ENCODE peak calls at places on chromosomes 13 and 19, in seven cellular contexts. G is A549, K is SK-N-SH, U is GM12878, I is IMR-90, V is K562, N is HepG2. F is an unnamed sample.

GRCh38 chr13:27493981-27494380 is 43.6 kb upstream of the MTIF3 start:
- DNase-seq in G (no peak), K (no peak), U (no peak), I (no peak), V (no peak), N (no peak), F (no peak)

GRCh38 chr19:5005096-5005495 is 36.2 kb downstream of the KDM4B start:
- DNase-seq in G (no peak), K (no peak), U (no peak), I (no peak), V (no peak), N (no peak), F (no peak)

GRCh38 chr13:55815458-55816033 is 1325.2 kb upstream of the PRR20A start:
- DNase-seq in G (no peak), K (no peak), U (no peak), I (no peak), V (no peak), N (no peak), F (no peak)

GRCh38 chr19:850221-850978 is 1.7 kb upstream of the ELANE start:
- DNase-seq in G (peak), K (peak), U (no peak), I (peak), V (peak), N (no peak), F (no peak)

GRCh38 chr13:32142956-32143375 is 111.4 kb downstream of the FRY start:
- DNase-seq in G (no peak), K (peak), U (no peak), I (peak), V (no peak), N (peak), F (peak)

GRCh38 chr19:5154129-5154798 is 185.4 kb downstream of the KDM4B start:
- DNase-seq in G (peak), K (peak), U (no peak), I (no peak), V (peak), N (peak), F (no peak)

GRCh38 chr19:3132971-3133792 is 2.7 kb upstream of the GNA15 start:
- DNase-seq in G (no peak), K (peak), U (peak), I (peak), V (peak), N (no peak), F (no peak)

GRCh38 chr19:12665281-12665573 is 1.3 kb downstream of the MAN2B1 start:
- DNase-seq in G (no peak), K (no peak), U (peak), I (no peak), V (no peak), N (no peak), F (no peak)

GRCh38 chr13:51241720-51242119 is 19.5 kb downstream of the FAM124A start:
- DNase-seq in G (no peak), K (no peak), U (no peak), I (no peak), V (no peak), N (no peak), F (peak)

GRCh38 chr13:86383561-86383960 is 584.3 kb upstream of the SLITRK6 start:
- DNase-seq in G (no peak), K (no peak), U (no peak), I (no peak), V (no peak), N (no peak), F (no peak)

GRCh38 chr13:74773263-74773662 is 639.1 kb upstream of the KLF12 start:
- DNase-seq in G (no peak), K (no peak), U (no peak), I (no peak), V (no peak), N (no peak), F (no peak)

GRCh38 chr19:10173527-10173926 is 21.2 kb downstream of the DNMT1 start:
- DNase-seq in G (no peak), K (no peak), U (no peak), I (peak), V (no peak), N (no peak), F (no peak)

GRCh38 chr13:108266316-108266936 is 3.1 kb upstream of the TNFSF13B start:
- DNase-seq in G (no peak), K (peak), U (no peak), I (no peak), V (no peak), N (no peak), F (no peak)

GRCh38 chr13:114089341-114089740 is 43.1 kb downstream of the RASA3 start:
- DNase-seq in G (no peak), K (no peak), U (no peak), I (no peak), V (no peak), N (no peak), F (no peak)

GRCh38 chr19:51380379-51380778 is 7.4 kb downstream of the LIM2 start:
- DNase-seq in G (no peak), K (no peak), U (no peak), I (no peak), V (no peak), N (no peak), F (no peak)

GRCh38 chr13:92842145-92842544 is 384.5 kb upstream of the GPC6 start:
- DNase-seq in G (no peak), K (no peak), U (no peak), I (peak), V (no peak), N (no peak), F (no peak)

GRCh38 chr19:14347999-14348889 is 33.0 kb upstream of the ADGRE5 start:
- DNase-seq in G (peak), K (peak), U (no peak), I (no peak), V (peak), N (peak), F (peak)

GRCh38 chr19:51327066-51327985 is 14.6 kb downstream of the VSIG10L start:
- DNase-seq in G (peak), K (no peak), U (no peak), I (peak), V (peak), N (peak), F (peak)

GRCh38 chr13:110916671-110917142 is 1.8 kb upstream of the ANKRD10 start:
- DNase-seq in G (no peak), K (no peak), U (no peak), I (peak), V (no peak), N (no peak), F (no peak)

GRCh38 chr13:50230365-50230978 is 215.2 kb downstream of the KCNRG start:
- DNase-seq in G (no peak), K (no peak), U (no peak), I (peak), V (no peak), N (peak), F (no peak)

GRCh38 chr13:39777527-39778061 is 122.1 kb downstream of the COG6 start:
- DNase-seq in G (peak), K (no peak), U (no peak), I (peak), V (no peak), N (no peak), F (no peak)

GRCh38 chr19:46015961-46016425 is 6.9 kb downstream of the PGLYRP1 start:
- DNase-seq in G (no peak), K (peak), U (no peak), I (no peak), V (no peak), N (no peak), F (no peak)

GRCh38 chr13:40537146-40537895 is 129.1 kb downstream of the FOXO1 start:
- DNase-seq in G (no peak), K (no peak), U (no peak), I (no peak), V (no peak), N (no peak), F (no peak)

GRCh38 chr13:49055021-49055420 is 79.3 kb downstream of the FNDC3A start:
- DNase-seq in G (no peak), K (no peak), U (no peak), I (no peak), V (no peak), N (no peak), F (no peak)

GRCh38 chr13:66407159-66407558 is 823.0 kb downstream of the PCDH9 start:
- DNase-seq in G (no peak), K (no peak), U (no peak), I (no peak), V (no peak), N (no peak), F (no peak)

GRCh38 chr13:67023088-67023893 is 206.8 kb downstream of the PCDH9 start:
- DNase-seq in G (peak), K (no peak), U (no peak), I (peak), V (no peak), N (no peak), F (no peak)

GRCh38 chr13:60571571-60571970 is 174.6 kb downstream of the TDRD3 start:
- DNase-seq in G (no peak), K (no peak), U (no peak), I (no peak), V (no peak), N (no peak), F (no peak)

GRCh38 chr19:49595819-49596404 is 4.9 kb downstream of the PRR12 start:
- DNase-seq in G (no peak), K (no peak), U (no peak), I (no peak), V (no peak), N (no peak), F (no peak)

GRCh38 chr13:37769078-37769477 is 100.5 kb downstream of the TRPC4 start:
- DNase-seq in G (no peak), K (no peak), U (no peak), I (no peak), V (peak), N (peak), F (no peak)

GRCh38 chr19:6278740-6279619 is 795 bp downstream of the MLLT1 start:
- DNase-seq in G (no peak), K (no peak), U (no peak), I (no peak), V (peak), N (no peak), F (peak)

GRCh38 chr13:60226507-60226906 is 62.8 kb upstream of the DIAPH3 start:
- DNase-seq in G (no peak), K (peak), U (no peak), I (peak), V (peak), N (peak), F (no peak)

GRCh38 chr19:49592486-49593232 is 1.7 kb downstream of the PRR12 start:
- DNase-seq in G (peak), K (no peak), U (no peak), I (no peak), V (peak), N (no peak), F (no peak)

GRCh38 chr19:7917292-7918061 is 2.7 kb upstream of the SNAPC2 start:
- DNase-seq in G (peak), K (peak), U (no peak), I (peak), V (no peak), N (no peak), F (peak)

GRCh38 chr19:12779162-12779993 is 4.0 kb upstream of the HOOK2 start:
- DNase-seq in G (no peak), K (peak), U (no peak), I (peak), V (peak), N (peak), F (no peak)

DNA sequence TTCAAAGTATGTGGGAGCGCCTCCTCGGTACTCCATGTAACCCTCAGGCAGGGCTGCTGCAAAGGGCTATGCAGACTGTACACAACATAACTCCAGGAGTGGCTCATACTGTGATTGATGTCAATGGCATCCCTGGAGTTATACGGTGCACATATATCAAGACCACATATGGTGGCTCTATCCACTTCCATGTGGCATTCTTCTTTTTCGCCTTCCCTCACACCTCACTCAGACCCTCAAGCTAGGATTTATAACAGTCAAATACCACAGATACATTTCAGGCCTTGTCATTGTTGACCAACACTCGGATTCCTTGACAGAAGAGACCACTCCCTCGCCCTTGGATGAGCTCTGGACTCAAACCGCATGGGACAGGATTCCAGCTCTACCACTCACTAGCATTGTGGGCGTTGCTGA is 11.3 kb upstream of the UBL3 start:
- DNase-seq in G (no peak), K (no peak), U (no peak), I (peak), V (no peak), N (peak), F (no peak)
- TF ChIP-seq RFX5 in G (no peak), K (no peak), U (no peak), I (no peak), V (no peak), N (no peak), F (no peak)

DNA sequence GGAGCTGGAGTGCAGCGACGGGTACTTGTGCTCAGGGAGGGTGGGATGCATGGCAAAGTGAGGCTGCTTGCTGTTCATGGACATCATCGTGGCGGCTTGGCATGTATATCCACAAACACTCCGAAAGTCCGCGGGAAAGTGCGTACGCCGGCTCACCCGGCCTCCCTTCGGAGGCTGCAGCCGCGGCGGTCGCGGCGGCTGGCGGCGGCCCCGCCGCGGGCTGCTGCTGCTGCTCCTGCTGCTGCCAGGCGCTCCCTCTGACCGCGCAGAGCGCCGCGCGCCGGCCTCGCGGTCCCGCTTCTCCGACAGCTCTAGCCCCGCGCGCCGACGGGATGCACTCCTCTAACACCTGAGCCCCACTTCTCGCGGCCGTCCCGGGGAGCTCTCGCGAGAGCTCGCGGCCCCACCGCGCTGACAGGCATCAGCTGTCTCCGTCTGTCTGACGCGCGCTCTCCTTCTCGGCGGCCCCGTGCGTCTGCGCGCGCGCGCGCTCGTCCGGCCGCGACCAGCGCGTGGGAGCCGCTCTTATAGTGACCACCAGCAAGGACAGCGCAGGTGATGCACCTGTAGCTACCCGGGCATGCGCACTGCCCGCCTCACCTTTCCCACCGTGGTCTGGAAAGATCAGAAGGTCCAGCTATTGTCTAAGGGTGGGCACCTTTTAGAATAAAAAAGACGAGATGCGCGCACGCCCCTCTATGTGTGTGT is at the start of gene POU4F1:
- DNase-seq in G (peak), K (peak), U (peak), I (peak), V (peak), N (peak), F (peak)
- TF ChIP-seq RAD21 in G (no peak), K (no peak), U (no peak), I (no peak), V (no peak), N (no peak), F (no peak)

GRCh38 chr13:35631666-35632065 is 155.2 kb upstream of the MAB21L1 start:
- DNase-seq in G (no peak), K (no peak), U (no peak), I (no peak), V (no peak), N (no peak), F (no peak)

DNA sequence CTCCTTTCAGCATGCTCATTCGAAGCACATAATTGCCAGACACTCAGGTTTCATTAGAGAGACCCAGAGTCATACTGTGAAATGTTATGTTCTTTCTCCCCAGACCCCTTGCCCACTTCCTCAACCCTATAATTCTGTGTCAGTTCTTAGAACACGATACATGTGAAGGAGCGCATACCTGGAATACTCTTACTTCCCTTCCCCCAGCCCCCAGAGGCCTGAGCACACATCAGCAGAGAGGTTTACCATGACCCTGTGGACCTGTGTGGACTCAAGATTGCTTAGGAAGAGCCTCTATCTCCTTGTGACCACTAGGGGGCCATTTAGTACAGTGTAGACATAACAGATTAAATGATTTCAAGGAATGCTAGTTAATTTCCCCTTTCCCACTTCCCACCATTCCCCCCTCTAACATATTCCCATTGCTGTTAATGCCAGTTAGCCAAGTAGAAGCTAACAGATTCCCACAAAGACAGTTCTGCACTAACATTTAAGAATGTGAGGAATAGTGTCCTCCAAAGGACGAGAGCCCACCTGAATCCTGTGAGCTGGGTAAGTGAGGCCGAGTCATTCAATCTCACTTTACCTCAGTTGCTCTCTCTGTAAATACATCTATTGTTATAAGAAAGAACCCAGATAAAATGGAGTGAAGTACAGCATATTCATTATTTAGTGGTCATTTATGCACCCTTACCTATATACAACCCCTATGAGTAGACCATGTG is 154.2 kb upstream of the MAB21L1 start:
- DNase-seq in G (peak), K (peak), U (no peak), I (peak), V (peak), N (peak), F (no peak)
- TF ChIP-seq RFX5 in G (no peak), K (no peak), U (no peak), I (no peak), V (no peak), N (no peak), F (no peak)

DNA sequence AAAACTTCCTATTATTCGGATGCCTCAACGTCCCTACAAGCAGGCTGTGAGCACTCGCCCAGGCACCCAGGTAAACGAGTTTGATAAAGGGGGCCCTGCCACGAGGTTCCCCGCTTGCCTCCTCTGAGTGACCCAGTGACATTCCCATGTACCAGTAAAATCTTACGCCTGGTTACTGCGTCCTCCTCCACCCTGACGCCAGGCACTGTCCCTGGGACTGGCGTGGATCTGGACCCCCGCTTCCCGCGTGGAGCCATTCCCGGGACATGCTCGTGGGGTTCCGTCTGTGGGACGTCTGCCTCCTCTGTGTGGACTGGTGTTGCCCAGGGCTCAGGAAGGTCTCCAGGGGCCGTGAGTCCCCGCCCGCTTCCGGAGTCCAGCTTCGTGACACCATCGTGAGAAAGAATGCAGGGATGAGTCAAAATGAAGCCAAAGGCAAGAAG is 407 bp upstream of the ZNF550 start:
- DNase-seq in G (no peak), K (peak), U (no peak), I (peak), V (no peak), N (no peak), F (no peak)
- TF ChIP-seq RAD21 in G (no peak), K (no peak), U (no peak), I (no peak), V (no peak), N (no peak), F (no peak)

DNA sequence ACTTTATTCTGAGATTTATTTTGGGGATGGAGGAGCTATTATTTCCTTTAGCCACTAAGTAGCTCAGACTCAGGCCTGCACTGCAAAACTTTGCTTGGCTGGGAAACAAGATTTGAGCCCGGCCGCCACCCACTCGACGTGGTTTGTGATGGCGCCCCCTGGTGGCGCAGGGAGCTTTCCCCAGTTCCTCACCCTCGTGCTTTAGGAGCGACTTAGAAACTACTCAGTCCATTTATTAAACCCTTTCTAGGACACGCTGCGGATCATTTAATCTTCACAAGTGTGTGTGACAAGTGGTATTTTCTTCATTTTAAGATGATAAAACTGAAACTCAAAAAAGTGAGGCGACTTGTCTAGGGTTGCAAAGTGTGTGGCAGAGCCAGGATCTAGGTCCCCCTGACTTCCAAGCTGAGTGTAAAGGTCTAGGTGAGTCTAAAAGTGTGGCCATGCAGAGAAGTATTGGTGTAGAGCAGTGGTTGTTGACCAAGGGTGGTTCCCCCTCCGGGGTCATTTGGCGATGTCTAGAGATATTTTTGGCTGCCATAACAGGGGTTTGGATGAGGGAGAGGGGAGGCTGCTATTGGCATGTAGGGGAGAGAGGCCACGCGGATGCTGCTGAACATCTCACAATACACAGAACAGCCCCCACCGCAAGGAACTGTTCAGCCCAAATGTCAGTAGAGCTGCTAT is 2.2 kb downstream of the CXCL17 start:
- DNase-seq in G (peak), K (peak), U (no peak), I (peak), V (peak), N (peak), F (peak)
- TF ChIP-seq RFX5 in G (no peak), K (no peak), U (no peak), I (no peak), V (no peak), N (no peak), F (no peak)

DNA sequence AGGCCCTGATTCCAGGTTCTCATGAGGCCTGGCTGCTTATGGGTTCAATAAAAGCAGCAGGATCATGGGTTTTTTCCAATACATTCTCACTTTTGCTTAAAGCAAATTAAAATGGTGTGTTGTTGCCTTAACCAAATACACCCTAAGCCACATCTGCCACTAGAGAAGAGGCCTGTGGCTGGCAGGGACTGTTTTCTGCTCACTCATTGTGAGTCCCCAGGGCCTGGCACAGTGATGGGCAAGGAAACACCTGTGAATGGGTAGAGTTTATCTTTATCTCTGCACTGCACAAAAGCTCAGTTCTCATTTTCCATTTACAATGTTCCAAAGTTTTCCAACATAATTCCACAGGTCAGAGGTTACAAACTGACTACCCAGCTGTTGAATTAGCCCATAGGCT is 726.0 kb downstream of the UQCRFS1 start:
- DNase-seq in G (no peak), K (no peak), U (no peak), I (no peak), V (no peak), N (no peak), F (no peak)
- TF ChIP-seq RAD21 in G (no peak), K (no peak), U (no peak), I (no peak), V (no peak), N (no peak), F (no peak)